ENCODE peak calls at places on chromosomes 11 and 22, in five cellular contexts. J, D, A, Z and O are unnamed samples.

GRCh38 chr22:41345807-41346335 is 35.9 kb upstream of the TEF start:
- DNase-seq in Z (no peak), D (no peak), A (no peak), J (no peak), O (no peak)

GRCh38 chr11:108958446-108959123 is 293.7 kb downstream of the DDX10 start:
- DNase-seq in J (peak), A (peak), Z (no peak), D (no peak), O (no peak)

GRCh38 chr11:12167098-12167999 is 57.0 kb downstream of the MICAL2 start:
- DNase-seq in A (peak), J (peak), Z (peak), D (no peak), O (no peak)

GRCh38 chr11:121714356-121714755 is 261.6 kb upstream of the SORL1-AS1 start:
- DNase-seq in A (no peak), Z (no peak), D (no peak), J (no peak), O (no peak)

GRCh38 chr11:93740802-93741093 is 547 bp downstream of the TAF1D start:
- DNase-seq in J (peak), Z (peak), D (peak), A (peak), O (peak)

GRCh38 chr11:112507281-112507680 is 246.6 kb upstream of the PLET1 start:
- DNase-seq in D (peak), J (no peak), Z (no peak), A (no peak), O (peak)

GRCh38 chr11:12784445-12784844 is 110.2 kb downstream of the TEAD1 start:
- DNase-seq in Z (no peak), D (no peak), A (peak), J (no peak), O (no peak)

GRCh38 chr22:44444341-44445306 is 53.4 kb downstream of the RTL6 start:
- DNase-seq in Z (no peak), D (peak), J (no peak), A (no peak), O (peak)

GRCh38 chr11:63705526-63705925 is 24.2 kb downstream of the RTN3 start:
- DNase-seq in A (no peak), Z (no peak), J (no peak), D (no peak), O (no peak)

GRCh38 chr22:40487663-40488249 is 117.4 kb downstream of the SGSM3 start:
- DNase-seq in D (peak), J (no peak), A (peak), Z (peak), O (no peak)

GRCh38 chr22:21624880-21625791 is 4.7 kb downstream of the YDJC start:
- DNase-seq in D (no peak), Z (no peak), A (no peak), J (no peak), O (no peak)

GRCh38 chr11:71282581-71283351 is 30.4 kb upstream of the SHANK2 start:
- DNase-seq in D (no peak), Z (no peak), A (no peak), J (no peak), O (peak)

GRCh38 chr11:70666336-70666735 is 268.0 kb downstream of the CTTN start:
- DNase-seq in J (no peak), D (no peak), A (no peak), Z (peak), O (no peak)

GRCh38 chr22:49359061-49359460 is 468.6 kb downstream of the BRD1 start:
- DNase-seq in A (no peak), J (no peak), D (no peak), Z (no peak), O (no peak)

GRCh38 chr22:35140879-35141745 is 75.2 kb downstream of the ISX start:
- DNase-seq in J (peak), A (no peak), Z (no peak), D (peak), O (peak)